ENCODE peak calls at places on chromosomes 3 and 15, in six cellular contexts. A is IMR-90, L is PC-9, U is thoracic aorta, M is aorta, W is uterus. O is an unnamed sample. For H3K36me3, the result is how much of the 10 kb centered on the place peaks cover.

GRCh38 chr3:187958432-187959003 is 195.4 kb upstream of the LPP start:
- DNase-seq in A (no peak), L (no peak), U (no peak), M (no peak), W (no peak), O (no peak)

GRCh38 chr3:195711813-195712534 is 8.8 kb upstream of the MUC20 start:
- DNase-seq in A (no peak), L (no peak), U (no peak), M (peak), W (no peak), O (no peak)

GRCh38 chr3:36792342-36792741 is 28.0 kb upstream of the DCLK3 start:
- DNase-seq in A (peak), L (peak), U (no peak), M (no peak), W (no peak), O (no peak)

GRCh38 chr15:91942676-91943417 is 89.3 kb downstream of the SLCO3A1 start:
- DNase-seq in A (peak), L (peak), U (peak), M (peak), W (peak), O (peak)

GRCh38 chr3:36178018-36178417 is 202.3 kb upstream of the STAC start:
- DNase-seq in A (no peak), L (no peak), U (no peak), M (no peak), W (no peak), O (no peak)

GRCh38 chr15:91307561-91307960 is 207.5 kb downstream of the SV2B start:
- DNase-seq in A (no peak), L (no peak), U (no peak), M (no peak), W (no peak), O (no peak)

GRCh38 chr3:133367956-133368355 is 31.9 kb upstream of the BFSP2 start:
- DNase-seq in A (no peak), L (no peak), U (no peak), M (no peak), W (no peak), O (no peak)

GRCh38 chr3:152279474-152279873 is 10.7 kb downstream of the MBNL1 start:
- DNase-seq in A (no peak), L (no peak), U (no peak), M (no peak), W (no peak), O (no peak)

GRCh38 chr3:179256813-179257212 is 5.9 kb upstream of the KCNMB3 start:
- DNase-seq in A (no peak), L (no peak), U (no peak), M (no peak), W (no peak), O (no peak)

GRCh38 chr3:168545591-168545990 is 449.9 kb upstream of the GOLIM4 start:
- DNase-seq in A (peak), L (no peak), U (no peak), M (no peak), W (no peak), O (no peak)

GRCh38 chr3:197001972-197002700 is 27.5 kb downstream of the MELTF start:
- DNase-seq in A (no peak), L (no peak), U (no peak), M (peak), W (peak), O (peak)

GRCh38 chr3:114299421-114299820 is 5.6 kb downstream of the TIGIT start:
- DNase-seq in A (no peak), L (peak), U (no peak), M (no peak), W (no peak), O (no peak)

GRCh38 chr3:100893108-100893507 is 100.1 kb downstream of the ABI3BP start:
- DNase-seq in A (peak), L (no peak), U (no peak), M (peak), W (no peak), O (no peak)

GRCh38 chr3:128579927-128580326 is 70.7 kb downstream of the RPN1 start:
- DNase-seq in A (no peak), L (no peak), U (no peak), M (no peak), W (no peak), O (no peak)

GRCh38 chr3:78077842-78078241 is 1037.9 kb downstream of the ROBO2 start:
- DNase-seq in A (no peak), L (no peak), U (no peak), M (no peak), W (no peak), O (no peak)

GRCh38 chr3:170324962-170325361 is 32.6 kb upstream of the SKIL start:
- DNase-seq in A (no peak), L (no peak), U (no peak), M (no peak), W (no peak), O (no peak)

GRCh38 chr15:59313703-59314332 is 58.9 kb downstream of the MYO1E start:
- DNase-seq in A (peak), L (peak), U (peak), M (peak), W (peak), O (peak)

GRCh38 chr3:63561879-63562278 is 90.6 kb upstream of the SNTN start:
- DNase-seq in A (no peak), L (no peak), U (no peak), M (no peak), W (no peak), O (no peak)

GRCh38 chr15:82999905-83000671 is 11.4 kb downstream of the C15orf40 start:
- DNase-seq in A (peak), L (peak), U (no peak), M (no peak), W (no peak), O (no peak)

GRCh38 chr3:188533612-188534357 is 379.8 kb downstream of the LPP start:
- DNase-seq in A (no peak), L (no peak), U (no peak), M (no peak), W (no peak), O (no peak)

GRCh38 chr3:149199474-149199873 is 22.2 kb downstream of the CP start:
- DNase-seq in A (peak), L (no peak), U (no peak), M (no peak), W (no peak), O (no peak)

GRCh38 chr3:138747229-138747628 is 87.5 kb downstream of the PIK3CB start:
- DNase-seq in A (no peak), L (no peak), U (no peak), M (no peak), W (no peak), O (no peak)

GRCh38 chr15:65655457-65655856 is 33.7 kb downstream of the SLC24A1 start:
- DNase-seq in A (no peak), L (no peak), U (no peak), M (no peak), W (no peak), O (no peak)

GRCh38 chr3:97970929-97971460 is 1.2 kb downstream of the RIOX2 start:
- DNase-seq in A (no peak), L (no peak), U (no peak), M (no peak), W (no peak), O (no peak)

GRCh38 chr3:193620650-193621049 is 27.6 kb downstream of the OPA1 start:
- DNase-seq in A (peak), L (no peak), U (no peak), M (no peak), W (no peak), O (no peak)
- H3K36me3 ChIP-seq in A (under half), L (under half), U (under half), M (under half), W (under half), O (half or more)

DNA sequence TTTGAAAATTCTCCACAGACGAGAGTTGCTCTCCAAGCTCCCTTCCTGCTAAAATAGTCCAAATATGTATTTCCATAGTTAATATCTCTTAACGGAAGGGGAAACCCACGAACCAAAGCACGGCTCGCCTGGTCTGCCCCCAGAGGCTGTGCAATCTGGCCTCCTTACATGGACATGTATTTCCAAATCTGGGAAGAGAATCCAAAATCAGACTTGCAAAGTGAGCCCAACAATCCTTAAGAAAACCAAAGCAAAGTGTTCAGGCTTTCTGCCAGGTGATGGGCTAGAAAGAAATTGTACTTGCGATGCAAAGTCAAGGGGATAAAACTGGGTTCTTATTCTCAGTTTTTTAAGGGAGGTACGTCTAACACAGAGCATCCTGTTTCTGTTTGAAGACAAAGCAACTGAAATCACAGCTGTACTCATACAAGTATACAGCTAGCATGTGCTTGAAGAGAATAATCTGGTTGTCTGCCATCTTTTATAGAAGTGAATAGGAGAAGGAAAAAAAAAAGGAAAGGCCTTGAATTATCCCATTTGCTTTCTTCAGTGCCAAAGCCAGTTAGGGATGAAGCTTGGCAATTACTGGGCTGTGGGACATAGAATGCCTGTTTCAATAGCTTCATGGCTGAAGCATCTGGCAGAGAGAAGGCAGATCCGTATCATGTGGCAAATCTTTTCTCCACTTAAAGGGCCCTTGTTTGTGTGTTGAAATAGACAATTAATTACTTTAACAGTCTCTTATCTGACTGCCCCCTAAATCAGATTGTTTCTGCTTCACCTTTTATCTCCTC is 48.4 kb downstream of the LRIG1 start:
- DNase-seq in A (no peak), L (no peak), U (no peak), M (peak), W (peak), O (no peak)
- H3K36me3 ChIP-seq in A (under half), L (under half), U (under half), M (under half), W (under half), O (under half)

GRCh38 chr3:14548321-14548729 is 8.2 kb upstream of the GRIP2 start:
- DNase-seq in A (peak), L (peak), U (no peak), M (peak), W (peak), O (no peak)

GRCh38 chr3:14547693-14548092 is 7.6 kb upstream of the GRIP2 start:
- DNase-seq in A (no peak), L (no peak), U (no peak), M (no peak), W (no peak), O (no peak)

GRCh38 chr3:14544282-14545250 is 4.4 kb upstream of the GRIP2 start:
- DNase-seq in A (no peak), L (no peak), U (no peak), M (peak), W (no peak), O (no peak)

GRCh38 chr3:14545251-14545635 is 5.1 kb upstream of the GRIP2 start:
- DNase-seq in A (no peak), L (no peak), U (no peak), M (peak), W (no peak), O (no peak)

DNA sequence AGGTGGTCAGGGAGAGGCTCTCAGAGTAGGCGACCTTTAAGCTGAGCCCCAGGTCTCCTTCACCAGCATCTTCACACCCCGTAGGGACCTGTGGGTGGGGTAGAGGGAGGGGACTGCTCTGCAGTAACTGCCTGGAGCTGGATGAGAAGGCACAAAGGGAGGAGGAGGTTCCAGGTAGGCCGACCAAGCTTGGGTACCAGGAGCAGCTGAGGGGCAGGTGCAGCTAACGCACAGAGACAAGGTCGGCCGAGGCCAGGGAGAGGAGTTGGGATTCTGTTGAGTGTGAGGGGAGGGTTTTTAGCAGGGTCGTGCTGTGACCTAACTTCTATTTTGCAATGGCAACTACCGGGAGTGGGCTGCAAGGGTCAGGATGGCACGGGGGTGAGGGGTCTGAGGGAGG is 5.9 kb upstream of the GRIP2 start:
- DNase-seq in A (no peak), L (no peak), U (no peak), M (peak), W (no peak), O (no peak)
- H3K36me3 ChIP-seq in A (under half), L (under half), U (under half), M (under half), W (under half), O (under half)

GRCh38 chr15:50652671-50653070 is 33.9 kb downstream of the TRPM7 start:
- DNase-seq in A (no peak), L (no peak), U (no peak), M (no peak), W (no peak), O (no peak)
- H3K36me3 ChIP-seq in A (under half), L (under half), U (under half), M (under half), W (under half), O (half or more)

GRCh38 chr3:130677310-130677709 is 69.3 kb downstream of the PIK3R4 start:
- DNase-seq in A (no peak), L (no peak), U (no peak), M (no peak), W (no peak), O (no peak)
- H3K36me3 ChIP-seq in A (under half), L (under half), U (under half), M (under half), W (under half), O (half or more)

O was measured in upper lobe of right lung.